ENCODE peak calls at places on chromosomes 16 and 17, in eight cellular contexts. X is esophagus muscularis mucosa; A is fibroblast of pulmonary artery; N is upper lobe of left lung; F is thoracic aorta; J is cardiac fibroblast; M is CD8-positive, alpha-beta T cell; C is left lung. B is an unnamed sample.

GRCh38 chr17:81418710-81419332 is 23.6 kb downstream of the BAHCC1 start:
- DNase-seq in X (no peak), A (no peak), N (no peak), F (no peak), J (peak; percentile 40), M (no peak), C (no peak), B (no peak)

GRCh38 chr17:83030432-83030831 is 49.0 kb upstream of the METRNL start:
- DNase-seq in X (no peak), A (no peak), N (peak; percentile 58), F (no peak), J (no peak), M (no peak), C (peak; percentile 26), B (no peak)

GRCh38 chr16:54270711-54271110 is 15.9 kb downstream of the IRX3 start:
- DNase-seq in X (no peak), A (no peak), N (no peak), F (no peak), J (no peak), M (no peak), C (no peak), B (no peak)

GRCh38 chr17:81196505-81197408 is 26.0 kb downstream of the CEP131 start:
- DNase-seq in X (no peak), A (no peak), N (peak; percentile 78), F (no peak), J (no peak), M (peak; percentile 5), C (no peak), B (no peak)

GRCh38 chr17:64423881-64424280 is 25.0 kb upstream of the MILR1 start:
- DNase-seq in X (no peak), A (no peak), N (no peak), F (no peak), J (no peak), M (no peak), C (no peak), B (no peak)

GRCh38 chr17:43636446-43636845 is 25.3 kb downstream of the MEOX1 start:
- DNase-seq in X (no peak), A (no peak), N (no peak), F (no peak), J (no peak), M (no peak), C (no peak), B (peak; percentile 6)

GRCh38 chr17:31900877-31901276 is 631 bp downstream of the UTP6 start:
- DNase-seq in X (no peak), A (peak; percentile 30), N (no peak), F (no peak), J (peak; percentile 29), M (no peak), C (no peak), B (no peak)

GRCh38 chr17:3968017-3968416 is 3.8 kb upstream of the ATP2A3 start:
- DNase-seq in X (no peak), A (no peak), N (no peak), F (no peak), J (no peak), M (no peak), C (no peak), B (no peak)

GRCh38 chr17:6930754-6931153 is 65.1 kb upstream of the ALOX12 start:
- DNase-seq in X (no peak), A (no peak), N (no peak), F (no peak), J (no peak), M (no peak), C (no peak), B (no peak)

GRCh38 chr16:27236635-27237228 is 31.8 kb downstream of the NSMCE1 start:
- DNase-seq in X (no peak), A (no peak), N (no peak), F (no peak), J (no peak), M (no peak), C (peak; percentile 23), B (no peak)

GRCh38 chr17:76179496-76180467 is 38.7 kb upstream of the FOXJ1 start:
- DNase-seq in X (no peak), A (peak; percentile 49), N (no peak), F (no peak), J (peak; percentile 47), M (peak; percentile 63), C (no peak), B (no peak)

GRCh38 chr16:11621920-11622651 is 35.4 kb upstream of the LITAF start:
- DNase-seq in X (no peak), A (no peak), N (peak; percentile 87), F (no peak), J (no peak), M (peak; percentile 87), C (no peak), B (no peak)

GRCh38 chr16:21645261-21645721 is 7.1 kb downstream of the IGSF6 start:
- DNase-seq in X (no peak), A (no peak), N (no peak), F (no peak), J (peak; percentile 45), M (no peak), C (no peak), B (peak; percentile 4)

GRCh38 chr17:60315650-60316049 is 76.3 kb downstream of the USP32 start:
- DNase-seq in X (no peak), A (no peak), N (no peak), F (no peak), J (peak; percentile 16), M (no peak), C (no peak), B (no peak)

GRCh38 chr17:45320931-45321461 is 4.2 kb upstream of the MAP3K14 start:
- DNase-seq in X (no peak), A (peak; percentile 83), N (no peak), F (no peak), J (peak; percentile 85), M (no peak), C (no peak), B (peak; percentile 93)

GRCh38 chr17:37107406-37108083 is 158.8 kb downstream of the AATF start:
- DNase-seq in X (no peak), A (peak; percentile 23), N (peak; percentile 86), F (no peak), J (peak; percentile 58), M (no peak), C (peak; percentile 71), B (peak; percentile 18)

GRCh38 chr17:42334667-42335066 is 46.4 kb downstream of the STAT5A start:
- DNase-seq in X (no peak), A (no peak), N (no peak), F (no peak), J (no peak), M (no peak), C (no peak), B (no peak)
- TF ChIP-seq CTCF in X (no peak), A (peak; percentile 25), N (no peak), F (peak; percentile 9), J (no peak), M (no peak), C (no peak), B (peak; percentile 13)

GRCh38 chr16:68257906-68258800 is 6.2 kb upstream of the SLC7A6 start:
- DNase-seq in X (no peak), A (peak; percentile 33), N (no peak), F (no peak), J (peak; percentile 59), M (no peak), C (no peak), B (no peak)
- H3K4me3 ChIP-seq in X (no peak overlapping the region), A (no peak overlapping the region), N (no peak overlapping the region), F (no peak overlapping the region), J (no peak overlapping the region), M (no peak overlapping the region), C (no peak overlapping the region), B (no peak overlapping the region)

GRCh38 chr17:19780846-19781245 is 32.7 kb upstream of the ALDH3A1 start:
- DNase-seq in X (no peak), A (no peak), N (no peak), F (no peak), J (no peak), M (no peak), C (no peak), B (no peak)

GRCh38 chr17:19781488-19782458 is 33.7 kb upstream of the ALDH3A1 start:
- DNase-seq in X (no peak), A (no peak), N (no peak), F (no peak), J (no peak), M (no peak), C (no peak), B (no peak)

GRCh38 chr17:19787733-19788357 is 39.7 kb upstream of the ALDH3A1 start:
- DNase-seq in X (no peak), A (peak; percentile 19), N (no peak), F (no peak), J (peak; percentile 22), M (no peak), C (no peak), B (no peak)

DNA sequence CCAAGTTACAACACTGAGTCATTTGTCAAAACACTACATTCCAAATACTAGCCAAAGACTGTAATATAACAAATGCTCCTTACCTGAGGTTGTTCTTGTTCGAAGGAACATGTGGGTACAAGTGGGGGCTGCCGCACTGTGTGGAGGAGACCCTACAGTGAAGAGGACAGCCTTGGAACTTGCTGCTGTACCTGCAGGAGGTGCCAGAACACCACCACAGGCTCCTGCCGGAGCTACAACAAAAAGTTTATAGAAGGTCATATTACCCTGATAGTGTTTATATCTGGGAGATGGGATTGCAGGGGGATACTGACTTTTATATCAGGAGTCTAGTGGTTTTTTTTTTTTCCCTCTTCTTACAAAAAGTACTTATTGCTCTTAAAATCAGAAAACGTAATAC is 37.8 kb upstream of the ALDH3A1 start:
- DNase-seq in X (no peak), A (no peak), N (no peak), F (no peak), J (no peak), M (no peak), C (no peak), B (no peak)
- TF ChIP-seq CTCF in X (no peak), A (no peak), N (no peak), F (no peak), J (no peak), M (no peak), C (no peak), B (peak; percentile 14)

GRCh38 chr17:57990037-57990436 is 2.0 kb upstream of the VEZF1 start:
- DNase-seq in X (no peak), A (no peak), N (no peak), F (no peak), J (no peak), M (no peak), C (no peak), B (no peak)

GRCh38 chr17:57987582-57988300 is at the start of gene VEZF1:
- DNase-seq in X (peak; percentile 95), A (peak; percentile 59), N (peak; percentile 96), F (no peak), J (peak; percentile 75), M (peak; percentile 79), C (peak; percentile 72), B (no peak)

GRCh38 chr17:57988301-57989010 is 402 bp upstream of the VEZF1 start:
- DNase-seq in X (peak; percentile 93), A (peak; percentile 60), N (no peak), F (no peak), J (peak; percentile 70), M (peak; percentile 69), C (peak; percentile 70), B (no peak)

GRCh38 chr17:57986841-57987581 is 1.0 kb downstream of the VEZF1 start:
- DNase-seq in X (no peak), A (peak; percentile 83), N (peak; percentile 89), F (no peak), J (peak; percentile 78), M (peak; percentile 55), C (peak; percentile 59), B (peak; percentile 64)

DNA sequence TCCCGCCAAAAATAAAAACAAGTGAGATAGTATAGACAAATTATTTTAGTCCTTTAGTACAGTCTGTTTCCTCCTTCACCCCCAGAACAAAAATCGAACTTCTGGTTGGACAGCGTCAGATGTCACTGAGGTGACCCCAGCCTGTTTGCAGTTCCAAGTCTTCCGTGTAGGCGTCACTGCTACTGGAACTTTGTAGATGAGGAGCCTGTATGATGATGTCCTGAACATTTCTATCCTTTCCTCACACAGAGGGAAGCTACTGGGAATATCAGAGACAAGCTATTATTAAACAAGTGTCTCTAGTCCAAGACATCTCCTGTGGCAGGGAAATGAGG is 924 bp upstream of the VEZF1 start:
- DNase-seq in X (no peak), A (peak; percentile 35), N (no peak), F (no peak), J (peak; percentile 41), M (no peak), C (no peak), B (no peak)
- H3K4me3 ChIP-seq in X (peak overlapping the region; percentile 92), A (peak overlapping the region; percentile 77), N (peak overlapping the region; percentile 88), F (peak overlapping the region; percentile 85), J (peak overlapping the region; percentile 56), M (peak overlapping the region; percentile 90), C (peak overlapping the region; percentile 96), B (no peak overlapping the region)